ENCODE peak calls at places on chromosomes 12 and 14, in four cellular contexts. Y is HepG2, K is GM12878, F is IMR-90. B is an unnamed sample.

GRCh38 chr14:21300892-21301291 is 21.0 kb downstream of the RPGRIP1 start:
- DNase-seq in Y (no peak), K (no peak), F (no peak), B (peak; percentile 83)

GRCh38 chr12:73863541-73863940 is 674.1 kb upstream of the ATXN7L3B start:
- DNase-seq in Y (no peak), K (no peak), F (no peak), B (no peak)

GRCh38 chr14:36805116-36805515 is 143.5 kb downstream of the PAX9 start:
- DNase-seq in Y (no peak), K (no peak), F (no peak), B (no peak)

GRCh38 chr12:91327889-91328288 is 145.3 kb upstream of the DCN start:
- DNase-seq in Y (no peak), K (no peak), F (peak; percentile 15), B (no peak)

GRCh38 chr14:72801381-72801812 is 92.5 kb downstream of the DPF3 start:
- DNase-seq in Y (no peak), K (no peak), F (peak; percentile 99), B (no peak)

GRCh38 chr12:49549735-49550710 is 11.2 kb downstream of the KCNH3 start:
- DNase-seq in Y (no peak), K (no peak), F (no peak), B (peak; percentile 20)

GRCh38 chr14:68110989-68111704 is 291.6 kb downstream of the RAD51B start:
- DNase-seq in Y (no peak), K (peak; percentile 21), F (no peak), B (no peak)

GRCh38 chr14:102076793-102077759 is 9.8 kb downstream of the HSP90AA1 start:
- DNase-seq in Y (no peak), K (no peak), F (no peak), B (no peak)

GRCh38 chr12:124381454-124382207 is 86.7 kb downstream of the RFLNA start:
- DNase-seq in Y (no peak), K (no peak), F (peak; percentile 59), B (no peak)

GRCh38 chr12:50088577-50089335 is 3.6 kb downstream of the SMARCD1 start:
- DNase-seq in Y (peak; percentile 68), K (peak; percentile 37), F (peak; percentile 46), B (peak; percentile 65)

GRCh38 chr14:67420102-67420739 is 8.3 kb upstream of the PLEK2 start:
- DNase-seq in Y (peak; percentile 32), K (no peak), F (no peak), B (no peak)

GRCh38 chr12:103771466-103771865 is 69.6 kb downstream of the NT5DC3 start:
- DNase-seq in Y (peak; percentile 42), K (no peak), F (peak; percentile 44), B (peak; percentile 61)

GRCh38 chr12:26244503-26244902 is 49.1 kb downstream of the SSPN start:
- DNase-seq in Y (no peak), K (no peak), F (no peak), B (no peak)

GRCh38 chr14:89613260-89614008 is 196.4 kb upstream of the FOXN3 start:
- DNase-seq in Y (no peak), K (no peak), F (no peak), B (no peak)

GRCh38 chr12:108457006-108457733 is 57.9 kb upstream of the FICD start:
- DNase-seq in Y (peak; percentile 69), K (peak; percentile 34), F (peak; percentile 34), B (peak; percentile 68)

GRCh38 chr12:75725505-75726120 is 214.2 kb upstream of the KRR1 start:
- DNase-seq in Y (no peak), K (no peak), F (peak; percentile 74), B (no peak)

GRCh38 chr12:98799411-98799810 is 154.3 kb downstream of the APAF1 start:
- DNase-seq in Y (no peak), K (no peak), F (no peak), B (no peak)

GRCh38 chr14:97029800-97030199 is 232.6 kb downstream of the VRK1 start:
- DNase-seq in Y (no peak), K (no peak), F (no peak), B (no peak)

GRCh38 chr14:22047105-22047504 is 373.5 kb upstream of the OR4E1 start:
- DNase-seq in Y (peak; percentile 70), K (no peak), F (no peak), B (no peak)

GRCh38 chr14:50774542-50775267 is 56.3 kb downstream of the NIN start:
- DNase-seq in Y (no peak), K (no peak), F (peak; percentile 23), B (no peak)

GRCh38 chr12:51028126-51028810 is 2.1 kb upstream of the SLC11A2 start:
- DNase-seq in Y (peak; percentile 70), K (no peak), F (peak; percentile 33), B (no peak)

GRCh38 chr14:22657861-22658260 is 13.7 kb upstream of the OR6J1 start:
- DNase-seq in Y (peak; percentile 59), K (no peak), F (peak; percentile 49), B (no peak)

GRCh38 chr12:95601626-95602025 is 50.4 kb upstream of the USP44 start:
- DNase-seq in Y (no peak), K (no peak), F (peak; percentile 94), B (no peak)

GRCh38 chr14:104514156-104514848 is 65.3 kb upstream of the C14orf180 start:
- DNase-seq in Y (no peak), K (no peak), F (no peak), B (no peak)

GRCh38 chr14:31216359-31216758 is 8.8 kb upstream of the HECTD1 start:
- DNase-seq in Y (no peak), K (no peak), F (no peak), B (no peak)

GRCh38 chr12:6229823-6230222 is 29.6 kb downstream of the CD9 start:
- DNase-seq in Y (peak; percentile 32), K (no peak), F (peak; percentile 97), B (no peak)

GRCh38 chr12:57096748-57097553 is 8.0 kb downstream of the NAB2 start:
- DNase-seq in Y (no peak), K (no peak), F (no peak), B (peak; percentile 34)

GRCh38 chr12:122081108-122081696 is 2.6 kb downstream of the MLXIP start:
- DNase-seq in Y (no peak), K (no peak), F (no peak), B (no peak)

GRCh38 chr12:122079038-122079531 is 529 bp downstream of the MLXIP start:
- DNase-seq in Y (no peak), K (no peak), F (no peak), B (peak; percentile 44)

GRCh38 chr12:122079532-122080081 is 1.1 kb downstream of the MLXIP start:
- DNase-seq in Y (no peak), K (no peak), F (no peak), B (no peak)

GRCh38 chr12:122081697-122082221 is 3.2 kb downstream of the MLXIP start:
- DNase-seq in Y (no peak), K (peak; percentile 58), F (peak; percentile 55), B (no peak)

DNA sequence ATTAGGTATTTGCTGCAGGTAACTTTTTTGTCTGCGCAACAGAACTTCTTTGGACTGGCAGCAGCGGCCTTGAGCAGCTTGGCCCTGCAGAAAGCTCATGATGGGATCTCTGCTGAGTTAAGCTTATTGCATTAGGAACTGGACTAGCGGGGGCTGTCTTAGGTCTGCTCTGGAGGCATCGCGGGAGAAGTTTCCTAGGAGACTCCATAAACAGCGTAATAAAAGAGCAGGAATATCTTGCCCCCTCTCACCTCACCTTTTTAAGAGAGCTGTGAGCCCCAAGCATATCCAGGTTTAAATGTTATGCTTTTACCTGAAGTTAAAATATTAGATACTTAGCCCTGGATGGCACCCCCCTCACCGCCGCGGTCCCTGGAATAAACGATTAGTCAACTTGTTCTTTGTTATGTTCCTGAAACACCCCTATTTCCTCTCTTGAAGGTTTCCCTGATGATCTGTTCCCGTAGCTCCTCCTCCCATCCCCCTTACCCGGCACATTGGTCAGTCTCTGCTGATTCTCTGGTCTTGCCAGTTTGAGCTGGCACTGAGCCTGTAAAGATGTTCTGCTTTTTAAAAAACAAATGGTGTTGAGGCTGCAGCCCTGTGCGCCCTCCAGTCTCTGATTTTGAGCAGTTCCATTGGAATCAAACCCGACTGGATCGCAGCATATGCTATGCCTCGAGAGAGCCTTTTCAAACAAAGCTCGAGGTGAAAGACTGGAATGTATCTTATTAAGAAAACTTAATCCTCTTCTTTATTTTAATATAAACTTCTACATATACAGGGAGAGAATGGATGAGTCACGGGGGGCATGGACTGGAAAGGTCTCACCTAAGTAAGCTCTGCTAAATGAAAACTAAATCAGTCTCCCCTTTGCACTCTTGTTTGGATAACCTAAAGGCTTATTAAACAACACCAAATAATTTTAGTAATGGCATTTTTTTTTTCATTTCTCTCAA is 1.9 kb downstream of the MLXIP start:
- DNase-seq in Y (no peak), K (no peak), F (peak; percentile 86), B (peak; percentile 76)
- TF ChIP-seq MXI1 in Y (no peak), K (no peak), F (no peak), B (peak; percentile 45)

GRCh38 chr12:120224304-120225199 is 23.6 kb upstream of the RPLP0 start:
- DNase-seq in Y (no peak), K (no peak), F (no peak), B (peak; percentile 79)
- TF ChIP-seq MXI1 in Y (no peak), K (no peak), F (no peak), B (no peak)

DNA sequence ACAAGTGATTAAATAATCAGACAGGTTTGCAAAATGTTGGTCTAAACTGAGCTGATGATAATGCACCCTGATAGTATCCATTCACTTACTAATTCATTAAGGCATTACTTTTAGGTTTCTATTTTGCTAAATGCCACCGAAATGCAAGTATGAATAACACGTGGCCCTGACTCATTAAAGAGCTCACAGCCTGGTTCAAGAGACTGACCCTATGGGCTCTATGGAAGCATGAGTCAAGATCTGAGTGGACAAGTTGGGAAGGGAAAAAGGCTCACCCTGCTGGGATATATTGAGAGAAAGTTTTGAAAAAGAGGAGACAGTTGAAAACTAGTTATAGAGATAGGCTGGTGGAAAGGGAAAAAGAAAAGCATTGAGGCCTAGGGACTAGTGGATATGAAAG is 14.8 kb upstream of the LRRC9 start:
- DNase-seq in Y (no peak), K (no peak), F (peak; percentile 13), B (no peak)
- TF ChIP-seq MXI1 in Y (no peak), K (no peak), F (no peak), B (no peak)

GRCh38 chr14:75522224-75522764 is at the start of gene BATF:
- DNase-seq in Y (no peak), K (no peak), F (no peak), B (no peak)

GRCh38 chr14:75520852-75521251 is 1.4 kb upstream of the BATF start:
- DNase-seq in Y (no peak), K (no peak), F (no peak), B (no peak)

GRCh38 chr14:75523771-75524171 is 1.5 kb downstream of the BATF start:
- DNase-seq in Y (no peak), K (no peak), F (peak; percentile 18), B (no peak)

GRCh38 chr14:75521415-75522199 is 662 bp upstream of the BATF start:
- DNase-seq in Y (peak; percentile 49), K (no peak), F (no peak), B (no peak)

DNA sequence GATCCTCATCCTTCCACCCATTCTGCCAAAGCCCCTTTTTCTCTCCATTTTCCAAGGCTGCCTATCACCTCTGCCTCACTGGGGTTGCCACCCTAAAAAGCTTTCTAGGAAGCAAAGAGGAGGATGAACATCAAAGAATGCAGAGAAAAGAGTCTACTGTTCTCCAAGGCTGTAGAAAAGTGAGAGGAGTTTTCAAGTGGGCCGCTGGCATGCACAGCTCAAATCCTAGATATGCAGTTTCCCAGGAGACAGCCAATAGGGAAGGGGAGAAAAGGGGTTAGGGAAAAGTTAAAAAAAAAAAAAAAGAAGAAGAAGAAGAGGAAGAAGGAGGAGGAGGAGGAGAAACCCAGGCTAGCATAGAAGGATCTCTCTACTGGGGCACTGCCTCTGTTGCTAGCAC is 650 bp downstream of the BATF start:
- DNase-seq in Y (no peak), K (no peak), F (no peak), B (no peak)
- TF ChIP-seq MXI1 in Y (no peak), K (no peak), F (no peak), B (no peak)

B was measured in SK-N-SH.